ENCODE peak calls at places on chromosomes 7 and 10, in six cellular contexts. One of them, this sample, is unnamed.

GRCh38 chr7:134785842-134786241 is 6.4 kb downstream of the CALD1 start:
- DNase-seq in cardiac fibroblast: peak
- DNase-seq in stimulated activated CD8-positive, alpha-beta memory T cell treated with anti-CD3 and anti-CD28 coated beads, Interleukin-4, amount 100 ng/mL, for 4 hours: no peak
- DNase-seq in fibroblast of mammary gland: no peak
- DNase-seq in neural crest cell: no peak
- DNase-seq in upper lobe of left lung: no peak
- DNase-seq in this sample: peak

GRCh38 chr7:50595538-50596102 is 30.4 kb upstream of the DDC start:
- DNase-seq in cardiac fibroblast: peak
- DNase-seq in fibroblast of mammary gland: peak
- DNase-seq in upper lobe of left lung: no peak
- DNase-seq in neural crest cell: peak
- DNase-seq in stimulated activated CD8-positive, alpha-beta memory T cell treated with anti-CD3 and anti-CD28 coated beads, Interleukin-4, amount 100 ng/mL, for 4 hours: no peak
- DNase-seq in this sample: peak

GRCh38 chr10:72764151-72764550 is 72.2 kb downstream of the MCU start:
- DNase-seq in neural crest cell: no peak
- DNase-seq in fibroblast of mammary gland: peak
- DNase-seq in cardiac fibroblast: peak
- DNase-seq in upper lobe of left lung: no peak
- DNase-seq in stimulated activated CD8-positive, alpha-beta memory T cell treated with anti-CD3 and anti-CD28 coated beads, Interleukin-4, amount 100 ng/mL, for 4 hours: no peak
- DNase-seq in this sample: peak

GRCh38 chr7:76020031-76020714 is 25.8 kb upstream of the TMEM120A start:
- DNase-seq in stimulated activated CD8-positive, alpha-beta memory T cell treated with anti-CD3 and anti-CD28 coated beads, Interleukin-4, amount 100 ng/mL, for 4 hours: peak
- DNase-seq in fibroblast of mammary gland: peak
- DNase-seq in upper lobe of left lung: no peak
- DNase-seq in neural crest cell: peak
- DNase-seq in cardiac fibroblast: peak
- DNase-seq in this sample: peak

GRCh38 chr7:150860291-150860977 is 8.1 kb downstream of the AOC1 start:
- DNase-seq in stimulated activated CD8-positive, alpha-beta memory T cell treated with anti-CD3 and anti-CD28 coated beads, Interleukin-4, amount 100 ng/mL, for 4 hours: no peak
- DNase-seq in neural crest cell: no peak
- DNase-seq in cardiac fibroblast: no peak
- DNase-seq in upper lobe of left lung: peak
- DNase-seq in fibroblast of mammary gland: no peak
- DNase-seq in this sample: no peak

GRCh38 chr7:6160191-6160623 is 112.2 kb downstream of the CYTH3 start:
- DNase-seq in stimulated activated CD8-positive, alpha-beta memory T cell treated with anti-CD3 and anti-CD28 coated beads, Interleukin-4, amount 100 ng/mL, for 4 hours: no peak
- DNase-seq in cardiac fibroblast: peak
- DNase-seq in neural crest cell: peak
- DNase-seq in upper lobe of left lung: peak
- DNase-seq in fibroblast of mammary gland: peak
- DNase-seq in this sample: peak

GRCh38 chr10:132803595-132804210 is 17.8 kb upstream of the NKX6-2 start:
- DNase-seq in upper lobe of left lung: peak
- DNase-seq in fibroblast of mammary gland: no peak
- DNase-seq in neural crest cell: no peak
- DNase-seq in cardiac fibroblast: no peak
- DNase-seq in stimulated activated CD8-positive, alpha-beta memory T cell treated with anti-CD3 and anti-CD28 coated beads, Interleukin-4, amount 100 ng/mL, for 4 hours: no peak
- DNase-seq in this sample: no peak

GRCh38 chr7:92740713-92741126 is 95.7 kb downstream of the CDK6 start:
- DNase-seq in stimulated activated CD8-positive, alpha-beta memory T cell treated with anti-CD3 and anti-CD28 coated beads, Interleukin-4, amount 100 ng/mL, for 4 hours: no peak
- DNase-seq in neural crest cell: no peak
- DNase-seq in fibroblast of mammary gland: peak
- DNase-seq in upper lobe of left lung: no peak
- DNase-seq in cardiac fibroblast: peak
- DNase-seq in this sample: peak

GRCh38 chr7:39271386-39271785 is 293.7 kb downstream of the POU6F2 start:
- DNase-seq in cardiac fibroblast: no peak
- DNase-seq in upper lobe of left lung: peak
- DNase-seq in neural crest cell: no peak
- DNase-seq in stimulated activated CD8-positive, alpha-beta memory T cell treated with anti-CD3 and anti-CD28 coated beads, Interleukin-4, amount 100 ng/mL, for 4 hours: no peak
- DNase-seq in fibroblast of mammary gland: no peak
- DNase-seq in this sample: no peak

GRCh38 chr7:113424463-113424862 is 306.1 kb upstream of the SMIM30 start:
- DNase-seq in neural crest cell: no peak
- DNase-seq in stimulated activated CD8-positive, alpha-beta memory T cell treated with anti-CD3 and anti-CD28 coated beads, Interleukin-4, amount 100 ng/mL, for 4 hours: no peak
- DNase-seq in upper lobe of left lung: no peak
- DNase-seq in fibroblast of mammary gland: no peak
- DNase-seq in cardiac fibroblast: no peak
- DNase-seq in this sample: peak

This sample was measured in amniotic epithelial cell.